ENCODE peak calls at places on chromosomes 7 and 10, in six cellular contexts. R is epithelial cell of esophagus; D is T47D; H is choroid plexus epithelial cell; Z is stimulated activated CD4-positive, alpha-beta T cell treated with anti-CD3 and anti-CD28 coated beads, Interleukin-4, amount 100 ng/mL, for 24 hours; A is GM23248. N is an unnamed sample.
A peak's percentile ranks its signal among the peaks of the same experiment; 100 is the strongest.

GRCh38 chr7:150448789-150449147 is 1.7 kb upstream of the GIMAP8 start:
- DNase-seq in R (peak; percentile 75), D (peak; percentile 72), H (peak; percentile 74), Z (peak; percentile 92), A (peak; percentile 74), N (peak; percentile 57)

GRCh38 chr10:19918800-19919199 is 102.6 kb downstream of the PLXDC2 start:
- DNase-seq in R (peak; percentile 90), D (no peak), H (peak; percentile 88), Z (no peak), A (peak; percentile 7), N (peak; percentile 28)

GRCh38 chr10:7833210-7833609 is 14.9 kb downstream of the TAF3 start:
- DNase-seq in R (no peak), D (no peak), H (no peak), Z (no peak), A (no peak), N (no peak)

GRCh38 chr10:3806603-3807002 is 21.6 kb upstream of the KLF6 start:
- DNase-seq in R (peak; percentile 99), D (no peak), H (peak; percentile 80), Z (no peak), A (peak; percentile 98), N (peak; percentile 96)

GRCh38 chr10:43390791-43391190 is 18.2 kb downstream of the HNRNPF start:
- DNase-seq in R (peak; percentile 44), D (no peak), H (peak; percentile 69), Z (no peak), A (peak; percentile 78), N (peak; percentile 65)

GRCh38 chr10:84224411-84225028 is 824 bp downstream of the LRIT2 start:
- DNase-seq in R (peak; percentile 21), D (no peak), H (no peak), Z (no peak), A (no peak), N (no peak)

GRCh38 chr10:33320288-33320687 is 14.2 kb downstream of the NRP1 start:
- DNase-seq in R (no peak), D (no peak), H (no peak), Z (no peak), A (no peak), N (no peak)

GRCh38 chr10:15504101-15504840 is 133.2 kb upstream of the FAM171A1 start:
- DNase-seq in R (no peak), D (no peak), H (peak; percentile 78), Z (no peak), A (peak; percentile 77), N (peak; percentile 71)

GRCh38 chr7:117210366-117210765 is 112.5 kb downstream of the WNT2 start:
- DNase-seq in R (no peak), D (no peak), H (no peak), Z (no peak), A (no peak), N (no peak)

GRCh38 chr7:50851451-50851850 is 68.8 kb upstream of the GRB10 start:
- DNase-seq in R (peak; percentile 40), D (no peak), H (no peak), Z (no peak), A (peak; percentile 79), N (peak; percentile 82)

GRCh38 chr10:22259280-22259679 is 41.5 kb upstream of the EBLN1 start:
- DNase-seq in R (no peak), D (no peak), H (peak; percentile 34), Z (peak; percentile 17), A (peak; percentile 21), N (peak; percentile 7)

GRCh38 chr10:79202188-79203013 is 133.6 kb downstream of the ZMIZ1 start:
- DNase-seq in R (peak; percentile 40), D (no peak), H (peak; percentile 53), Z (peak; percentile 31), A (peak; percentile 49), N (no peak)

GRCh38 chr7:81812514-81813472 is 42.9 kb upstream of the HGF start:
- DNase-seq in R (no peak), D (no peak), H (no peak), Z (no peak), A (no peak), N (no peak)

GRCh38 chr10:124693396-124693795 is 50.8 kb downstream of the FAM53B start:
- DNase-seq in R (no peak), D (no peak), H (no peak), Z (no peak), A (no peak), N (no peak)

GRCh38 chr7:44073664-44074348 is 8.4 kb upstream of the PGAM2 start:
- DNase-seq in R (peak; percentile 72), D (no peak), H (no peak), Z (no peak), A (peak; percentile 86), N (peak; percentile 71)

GRCh38 chr10:70430489-70431445 is 10.7 kb downstream of the NODAL start:
- DNase-seq in R (peak; percentile 51), D (no peak), H (peak; percentile 97), Z (no peak), A (peak; percentile 67), N (peak; percentile 90)

GRCh38 chr7:98613601-98614425 is 3.3 kb upstream of the NPTX2 start:
- DNase-seq in R (peak; percentile 37), D (peak; percentile 44), H (peak; percentile 28), Z (no peak), A (peak; percentile 29), N (peak; percentile 20)

GRCh38 chr10:133419211-133419950 is 5.0 kb downstream of the SPRN start:
- DNase-seq in R (no peak), D (no peak), H (no peak), Z (no peak), A (no peak), N (no peak)